ENCODE peak calls at places on chromosome 9, in four cellular contexts. R is HCT116, X is K562, Y is HepG2. N is an unnamed sample.

GRCh38 chr9:33471361-33471760 is 2.4 kb downstream of the NOL6 start:
- DNase-seq in R (no peak), X (no peak), Y (no peak), N (no peak)

GRCh38 chr9:133225171-133226011 is 16.3 kb upstream of the OBP2B start:
- DNase-seq in R (no peak), X (no peak), Y (no peak), N (no peak)

GRCh38 chr9:124764774-124765438 is 6.2 kb downstream of the NR6A1 start:
- DNase-seq in R (no peak), X (no peak), Y (peak; percentile 32), N (no peak)

GRCh38 chr9:134032456-134033222 is 7.4 kb downstream of the BRD3OS start:
- DNase-seq in R (no peak), X (no peak), Y (no peak), N (no peak)

GRCh38 chr9:93650448-93650847 is 74.1 kb downstream of the PHF2 start:
- DNase-seq in R (no peak), X (no peak), Y (no peak), N (no peak)

GRCh38 chr9:97853056-97853843 is at the start of gene FOXE1:
- DNase-seq in R (no peak), X (no peak), Y (no peak), N (peak; percentile 81)

GRCh38 chr9:77959803-77960202 is 71.8 kb downstream of the GNAQ start:
- DNase-seq in R (no peak), X (no peak), Y (no peak), N (no peak)

GRCh38 chr9:124618476-124618875 is 111.3 kb upstream of the NR5A1 start:
- DNase-seq in R (no peak), X (no peak), Y (no peak), N (no peak)

GRCh38 chr9:92652461-92652860 is 17.5 kb downstream of the IPPK start:
- DNase-seq in R (no peak), X (no peak), Y (no peak), N (no peak)

GRCh38 chr9:137222190-137223077 is at the start of gene RNF208:
- DNase-seq in R (no peak), X (no peak), Y (no peak), N (no peak)

GRCh38 chr9:99472240-99472915 is 250.3 kb downstream of the SEC61B start:
- DNase-seq in R (no peak), X (no peak), Y (no peak), N (no peak)

GRCh38 chr9:84711398-84711777 is 41.9 kb downstream of the NTRK2 start:
- DNase-seq in R (no peak), X (no peak), Y (no peak), N (no peak)

GRCh38 chr9:99369327-99369722 is 147.2 kb downstream of the SEC61B start:
- DNase-seq in R (no peak), X (no peak), Y (no peak), N (no peak)

GRCh38 chr9:73995836-73996235 is 501.3 kb upstream of the RORB start:
- DNase-seq in R (no peak), X (no peak), Y (no peak), N (no peak)
- TF ChIP-seq FOSL1 in R (no peak), X (no peak), Y (no peak), N (no peak)

DNA sequence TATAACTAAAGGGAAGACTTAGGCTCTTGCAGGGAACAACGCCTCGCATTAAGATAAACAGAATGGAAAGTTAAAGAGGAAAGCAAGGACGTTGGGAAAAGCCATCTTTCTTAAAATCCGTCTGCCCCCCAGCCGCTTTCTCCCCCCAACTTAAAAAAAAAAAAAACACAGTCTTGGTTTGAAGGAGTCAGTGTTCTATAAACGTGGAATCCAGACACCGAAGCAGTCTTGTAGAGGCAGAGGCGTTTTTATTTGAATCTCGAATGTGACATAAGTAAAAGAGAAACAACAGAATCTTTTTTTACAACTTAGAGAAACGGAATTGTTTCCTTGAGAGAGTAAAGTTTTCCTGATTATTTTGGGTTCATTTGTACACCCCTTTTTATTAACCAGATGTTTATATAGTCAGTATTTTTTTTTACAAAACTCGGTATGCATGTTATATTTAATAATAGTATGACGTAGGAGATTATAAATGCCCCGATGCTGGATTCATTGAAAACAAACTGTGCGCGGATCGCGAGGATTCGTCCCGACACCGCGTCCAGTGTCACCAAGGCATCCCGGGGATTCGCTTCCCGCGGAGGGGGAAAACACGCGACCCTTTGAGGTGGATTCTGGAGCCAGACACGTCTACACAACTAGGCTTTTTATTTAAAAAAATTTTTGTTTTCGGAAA is 6.8 kb downstream of the PTCH1 start:
- DNase-seq in R (no peak), X (no peak), Y (no peak), N (no peak)
- H3K4me2 ChIP-seq in R (peak overlapping the region; percentile 100), X (peak overlapping the region; percentile 91), Y (peak overlapping the region; percentile 95), N (peak overlapping the region; percentile 95)

GRCh38 chr9:131169567-131169966 is 44.2 kb downstream of the NUP214 start:
- DNase-seq in R (no peak), X (no peak), Y (no peak), N (no peak)
- TF ChIP-seq FOSL1 in R (no peak), X (no peak), Y (no peak), N (no peak)

DNA sequence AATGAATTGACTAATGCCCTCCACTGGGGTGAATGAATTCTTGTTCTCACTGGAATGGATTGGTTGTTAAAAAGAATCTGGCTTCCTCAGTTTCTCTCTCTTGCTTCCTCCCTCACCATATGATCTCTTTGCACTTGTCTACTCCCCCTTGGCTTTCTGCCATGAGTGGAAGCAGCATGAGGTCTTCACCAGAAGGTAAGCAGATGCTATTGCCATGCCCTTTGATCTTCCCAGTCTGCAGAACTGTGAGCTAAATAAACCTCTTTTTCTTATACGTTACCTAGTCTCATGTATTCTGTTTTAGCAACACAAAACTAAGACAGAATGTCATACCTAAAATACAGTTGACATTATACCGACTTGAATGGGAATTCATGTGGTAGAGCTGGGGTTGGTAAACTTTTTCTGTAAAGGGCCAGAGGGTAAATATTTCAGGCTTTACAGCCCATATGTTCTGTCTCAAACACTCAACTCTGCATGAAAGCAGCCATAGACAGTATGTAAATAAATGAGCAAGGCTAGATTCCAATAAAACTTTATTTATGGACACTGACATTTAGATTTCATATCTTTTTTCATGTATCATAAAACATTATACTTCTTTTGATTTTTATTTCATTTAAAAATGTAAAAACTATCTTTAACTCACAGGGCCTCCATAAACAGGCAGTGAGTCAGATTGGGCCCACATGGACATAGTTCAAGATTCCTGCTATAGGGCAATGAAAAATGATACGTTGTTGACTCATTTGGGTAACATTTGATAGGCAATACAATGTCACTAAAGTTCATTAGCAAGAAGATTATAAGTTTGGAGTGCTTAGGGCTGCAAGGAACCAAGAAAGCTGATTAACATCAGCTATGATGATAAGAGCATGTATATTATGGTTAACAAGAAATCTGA is 79.4 kb upstream of the TLE4 start:
- DNase-seq in R (no peak), X (no peak), Y (no peak), N (no peak)
- H3K4me2 ChIP-seq in R (no peak overlapping the region), X (no peak overlapping the region), Y (no peak overlapping the region), N (no peak overlapping the region)

DNA sequence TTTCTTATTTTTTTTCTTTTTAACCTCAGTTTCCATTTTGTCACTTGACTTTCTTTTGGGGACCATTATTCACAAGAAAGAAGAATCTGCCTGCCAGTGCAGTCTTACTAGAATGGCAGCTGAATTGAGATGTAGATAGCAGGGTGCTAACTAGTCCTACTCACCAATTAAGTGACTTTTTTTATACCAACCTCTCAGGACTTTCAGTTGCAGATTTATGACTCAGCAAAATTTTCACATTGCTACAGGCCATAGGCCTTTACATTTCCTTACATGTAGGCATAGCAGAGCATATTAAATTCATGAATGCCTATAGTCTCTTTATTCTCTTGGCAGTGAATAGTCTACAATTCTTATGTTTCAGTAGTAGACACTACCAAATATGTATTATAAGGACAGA is 54.1 kb upstream of the FKTN start:
- DNase-seq in R (no peak), X (no peak), Y (no peak), N (no peak)
- TF ChIP-seq FOSL1 in R (no peak), X (no peak), Y (no peak), N (no peak)

GRCh38 chr9:76451234-76451633 is 7.7 kb upstream of the GCNT1 start:
- DNase-seq in R (no peak), X (no peak), Y (no peak), N (no peak)
- H3K4me2 ChIP-seq in R (peak overlapping the region; percentile 17), X (no peak overlapping the region), Y (no peak overlapping the region), N (no peak overlapping the region)

GRCh38 chr9:219670-220365 is 5.2 kb downstream of the DOCK8 start:
- DNase-seq in R (no peak), X (no peak), Y (no peak), N (no peak)
- TF ChIP-seq FOSL1 in R (no peak), X (no peak), Y (no peak), N (no peak)

DNA sequence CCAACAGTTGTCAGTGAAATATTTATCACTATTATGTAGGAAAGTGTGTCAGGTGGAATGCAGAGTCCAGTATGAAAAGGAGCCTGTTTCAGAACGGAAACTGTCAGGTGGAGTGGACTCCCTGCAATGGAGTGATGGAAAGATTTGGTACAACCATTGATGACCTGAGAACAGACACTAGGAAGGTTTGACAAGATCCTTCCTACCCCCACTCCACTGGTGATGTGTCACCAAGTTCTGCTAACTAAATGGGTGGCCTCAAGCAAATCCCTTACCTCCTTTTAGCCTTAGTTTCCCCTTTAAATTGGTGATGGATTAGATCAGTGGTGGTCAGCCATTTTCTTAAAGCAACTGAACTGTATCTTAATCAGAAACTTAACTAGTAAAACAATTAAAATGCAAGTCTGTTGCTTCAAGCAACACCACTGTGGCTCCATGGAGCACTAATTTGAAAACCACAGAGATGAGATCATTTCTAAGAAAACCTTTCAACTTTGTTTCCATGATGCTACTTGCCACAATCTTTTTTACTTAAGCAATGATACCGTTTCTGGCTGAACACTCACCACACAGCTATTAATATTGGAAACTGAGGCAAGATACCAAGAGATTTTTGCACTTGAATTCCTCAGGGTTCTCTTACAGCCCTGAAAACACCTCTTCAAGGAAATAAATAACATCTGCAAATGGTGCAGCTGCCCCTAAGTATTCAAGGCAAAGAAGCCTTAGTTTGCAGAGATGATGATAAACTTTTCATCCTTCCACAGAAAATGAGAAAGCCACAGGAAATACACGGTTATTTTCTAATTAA is 140.6 kb downstream of the ERCC6L2 start:
- DNase-seq in R (no peak), X (no peak), Y (no peak), N (no peak)
- H3K4me2 ChIP-seq in R (no peak overlapping the region), X (no peak overlapping the region), Y (no peak overlapping the region), N (no peak overlapping the region)

GRCh38 chr9:89402695-89403427 is 84.6 kb downstream of the SECISBP2 start:
- DNase-seq in R (no peak), X (no peak), Y (no peak), N (no peak)

GRCh38 chr9:89407070-89407469 is 88.8 kb downstream of the SECISBP2 start:
- DNase-seq in R (no peak), X (no peak), Y (no peak), N (no peak)

GRCh38 chr9:89404074-89404473 is 85.8 kb downstream of the SECISBP2 start:
- DNase-seq in R (no peak), X (no peak), Y (no peak), N (no peak)

GRCh38 chr9:89408628-89409101 is 89.2 kb downstream of the SEMA4D start:
- DNase-seq in R (no peak), X (no peak), Y (no peak), N (no peak)

GRCh38 chr9:89405832-89406231 is 87.5 kb downstream of the SECISBP2 start:
- DNase-seq in R (no peak), X (no peak), Y (no peak), N (no peak)
- TF ChIP-seq FOSL1 in R (no peak), X (no peak), Y (no peak), N (no peak)